ENCODE peak calls at places on chromosomes 16 and 17, in ten cellular contexts. One of them, this sample, is unnamed.

GRCh38 chr17:35254107-35254802 is 11.4 kb downstream of the SLFN5 start:
- DNase-seq in HCEC 1CT: peak
- DNase-seq in stimulated activated CD8-positive, alpha-beta memory T cell treated with anti-CD3 and anti-CD28 coated beads, Interleukin-7, amount 100 ng/mL, for 1 hour: no peak
- DNase-seq in NCI-H2081: no peak
- DNase-seq in activated CD8-positive, alpha-beta memory T cell treated with anti-CD3 and anti-CD28 coated beads, Interleukin-2, amount 50 U/mL, for 4 hours: no peak
- DNase-seq in SK-N-SH: no peak
- DNase-seq in stimulated activated naive B cell treated with anti-CD40 and anti-IgM and Interleukin-4, amounts not matched to agents 10 μg/mL and 1 μg/mL and 100 μg/mL, for 72 hours: no peak
- DNase-seq in iris pigment epithelial cell: peak
- DNase-seq in renal cortical epithelial cell: peak
- DNase-seq in foreskin fibroblast: peak
- DNase-seq in this sample: peak

GRCh38 chr17:69516911-69517310 is 102.4 kb downstream of the MAP2K6 start:
- DNase-seq in iris pigment epithelial cell: no peak
- DNase-seq in HCEC 1CT: no peak
- DNase-seq in foreskin fibroblast: no peak
- DNase-seq in NCI-H2081: no peak
- DNase-seq in stimulated activated naive B cell treated with anti-CD40 and anti-IgM and Interleukin-4, amounts not matched to agents 10 μg/mL and 1 μg/mL and 100 μg/mL, for 72 hours: no peak
- DNase-seq in SK-N-SH: no peak
- DNase-seq in activated CD8-positive, alpha-beta memory T cell treated with anti-CD3 and anti-CD28 coated beads, Interleukin-2, amount 50 U/mL, for 4 hours: no peak
- DNase-seq in stimulated activated CD8-positive, alpha-beta memory T cell treated with anti-CD3 and anti-CD28 coated beads, Interleukin-7, amount 100 ng/mL, for 1 hour: no peak
- DNase-seq in renal cortical epithelial cell: no peak
- DNase-seq in this sample: no peak

GRCh38 chr17:73325527-73325842 is 13.7 kb upstream of the CDC42EP4 start:
- DNase-seq in activated CD8-positive, alpha-beta memory T cell treated with anti-CD3 and anti-CD28 coated beads, Interleukin-2, amount 50 U/mL, for 4 hours: no peak
- DNase-seq in SK-N-SH: no peak
- DNase-seq in iris pigment epithelial cell: peak
- DNase-seq in foreskin fibroblast: peak
- DNase-seq in renal cortical epithelial cell: peak
- DNase-seq in NCI-H2081: no peak
- DNase-seq in HCEC 1CT: peak
- DNase-seq in stimulated activated naive B cell treated with anti-CD40 and anti-IgM and Interleukin-4, amounts not matched to agents 10 μg/mL and 1 μg/mL and 100 μg/mL, for 72 hours: no peak
- DNase-seq in stimulated activated CD8-positive, alpha-beta memory T cell treated with anti-CD3 and anti-CD28 coated beads, Interleukin-7, amount 100 ng/mL, for 1 hour: no peak
- DNase-seq in this sample: no peak

GRCh38 chr16:165539-166374 is at the start of gene HBM:
- DNase-seq in HCEC 1CT: no peak
- DNase-seq in iris pigment epithelial cell: no peak
- DNase-seq in SK-N-SH: peak
- DNase-seq in activated CD8-positive, alpha-beta memory T cell treated with anti-CD3 and anti-CD28 coated beads, Interleukin-2, amount 50 U/mL, for 4 hours: no peak
- DNase-seq in stimulated activated CD8-positive, alpha-beta memory T cell treated with anti-CD3 and anti-CD28 coated beads, Interleukin-7, amount 100 ng/mL, for 1 hour: no peak
- DNase-seq in stimulated activated naive B cell treated with anti-CD40 and anti-IgM and Interleukin-4, amounts not matched to agents 10 μg/mL and 1 μg/mL and 100 μg/mL, for 72 hours: no peak
- DNase-seq in renal cortical epithelial cell: no peak
- DNase-seq in NCI-H2081: no peak
- DNase-seq in foreskin fibroblast: no peak
- DNase-seq in this sample: no peak

GRCh38 chr17:2412561-2413021 is 11.7 kb upstream of the MNT start:
- DNase-seq in SK-N-SH: peak
- DNase-seq in renal cortical epithelial cell: no peak
- DNase-seq in stimulated activated naive B cell treated with anti-CD40 and anti-IgM and Interleukin-4, amounts not matched to agents 10 μg/mL and 1 μg/mL and 100 μg/mL, for 72 hours: no peak
- DNase-seq in HCEC 1CT: peak
- DNase-seq in activated CD8-positive, alpha-beta memory T cell treated with anti-CD3 and anti-CD28 coated beads, Interleukin-2, amount 50 U/mL, for 4 hours: no peak
- DNase-seq in foreskin fibroblast: peak
- DNase-seq in NCI-H2081: peak
- DNase-seq in iris pigment epithelial cell: no peak
- DNase-seq in stimulated activated CD8-positive, alpha-beta memory T cell treated with anti-CD3 and anti-CD28 coated beads, Interleukin-7, amount 100 ng/mL, for 1 hour: no peak
- DNase-seq in this sample: no peak

GRCh38 chr17:73400915-73401545 is 89.2 kb upstream of the CDC42EP4 start:
- DNase-seq in stimulated activated CD8-positive, alpha-beta memory T cell treated with anti-CD3 and anti-CD28 coated beads, Interleukin-7, amount 100 ng/mL, for 1 hour: no peak
- DNase-seq in stimulated activated naive B cell treated with anti-CD40 and anti-IgM and Interleukin-4, amounts not matched to agents 10 μg/mL and 1 μg/mL and 100 μg/mL, for 72 hours: no peak
- DNase-seq in foreskin fibroblast: no peak
- DNase-seq in renal cortical epithelial cell: no peak
- DNase-seq in SK-N-SH: no peak
- DNase-seq in activated CD8-positive, alpha-beta memory T cell treated with anti-CD3 and anti-CD28 coated beads, Interleukin-2, amount 50 U/mL, for 4 hours: no peak
- DNase-seq in NCI-H2081: peak
- DNase-seq in iris pigment epithelial cell: no peak
- DNase-seq in HCEC 1CT: no peak
- DNase-seq in this sample: no peak

GRCh38 chr17:50565559-50566350 is 5.2 kb downstream of the CACNA1G start:
- DNase-seq in stimulated activated naive B cell treated with anti-CD40 and anti-IgM and Interleukin-4, amounts not matched to agents 10 μg/mL and 1 μg/mL and 100 μg/mL, for 72 hours: no peak
- DNase-seq in activated CD8-positive, alpha-beta memory T cell treated with anti-CD3 and anti-CD28 coated beads, Interleukin-2, amount 50 U/mL, for 4 hours: no peak
- DNase-seq in stimulated activated CD8-positive, alpha-beta memory T cell treated with anti-CD3 and anti-CD28 coated beads, Interleukin-7, amount 100 ng/mL, for 1 hour: no peak
- DNase-seq in iris pigment epithelial cell: no peak
- DNase-seq in foreskin fibroblast: no peak
- DNase-seq in renal cortical epithelial cell: peak
- DNase-seq in SK-N-SH: peak
- DNase-seq in HCEC 1CT: no peak
- DNase-seq in NCI-H2081: peak
- DNase-seq in this sample: peak

GRCh38 chr17:58487589-58488427 is at the start of gene HSF5:
- DNase-seq in stimulated activated naive B cell treated with anti-CD40 and anti-IgM and Interleukin-4, amounts not matched to agents 10 μg/mL and 1 μg/mL and 100 μg/mL, for 72 hours: peak
- DNase-seq in activated CD8-positive, alpha-beta memory T cell treated with anti-CD3 and anti-CD28 coated beads, Interleukin-2, amount 50 U/mL, for 4 hours: peak
- DNase-seq in iris pigment epithelial cell: peak
- DNase-seq in SK-N-SH: peak
- DNase-seq in renal cortical epithelial cell: no peak
- DNase-seq in NCI-H2081: no peak
- DNase-seq in stimulated activated CD8-positive, alpha-beta memory T cell treated with anti-CD3 and anti-CD28 coated beads, Interleukin-7, amount 100 ng/mL, for 1 hour: peak
- DNase-seq in foreskin fibroblast: no peak
- DNase-seq in HCEC 1CT: no peak
- DNase-seq in this sample: no peak

GRCh38 chr17:43667506-43668438 is 6.0 kb upstream of the MEOX1 start:
- DNase-seq in activated CD8-positive, alpha-beta memory T cell treated with anti-CD3 and anti-CD28 coated beads, Interleukin-2, amount 50 U/mL, for 4 hours: no peak
- DNase-seq in HCEC 1CT: peak
- DNase-seq in iris pigment epithelial cell: peak
- DNase-seq in foreskin fibroblast: peak
- DNase-seq in renal cortical epithelial cell: peak
- DNase-seq in stimulated activated CD8-positive, alpha-beta memory T cell treated with anti-CD3 and anti-CD28 coated beads, Interleukin-7, amount 100 ng/mL, for 1 hour: no peak
- DNase-seq in stimulated activated naive B cell treated with anti-CD40 and anti-IgM and Interleukin-4, amounts not matched to agents 10 μg/mL and 1 μg/mL and 100 μg/mL, for 72 hours: no peak
- DNase-seq in NCI-H2081: no peak
- DNase-seq in SK-N-SH: no peak
- DNase-seq in this sample: no peak

This sample was measured in Caki2.